ENCODE peak calls at places on chromosomes 11 and 22, in four cellular contexts. O is K562, J is GM12878, Q is HCT116. A is an unnamed sample.

GRCh38 chr11:91243630-91244029 is 981.0 kb upstream of the FAT3 start:
- DNase-seq in O (no peak), J (no peak), Q (no peak), A (no peak)

GRCh38 chr22:45413013-45413367 is 409 bp downstream of the SMC1B start:
- DNase-seq in O (no peak), J (no peak), Q (no peak), A (no peak)

GRCh38 chr11:64539711-64540420 is 51.2 kb upstream of the SLC22A12 start:
- DNase-seq in O (no peak), J (no peak), Q (no peak), A (no peak)

GRCh38 chr11:65298131-65298535 is 16.5 kb upstream of the CDC42EP2 start:
- DNase-seq in O (no peak), J (no peak), Q (no peak), A (no peak)

GRCh38 chr11:90241414-90241813 is 18.6 kb upstream of the CHORDC1 start:
- DNase-seq in O (no peak), J (no peak), Q (no peak), A (no peak)

GRCh38 chr22:20239063-20239950 is 28.8 kb downstream of the RTN4R start:
- DNase-seq in O (peak; percentile 87), J (no peak), Q (no peak), A (no peak)

GRCh38 chr22:42680648-42681047 is 31.5 kb upstream of the CYB5R3 start:
- DNase-seq in O (no peak), J (no peak), Q (peak; percentile 66), A (no peak)

GRCh38 chr11:76695133-76695532 is 24.6 kb upstream of the LRRC32 start:
- DNase-seq in O (no peak), J (no peak), Q (no peak), A (no peak)

GRCh38 chr22:29207562-29208501 is 2.1 kb downstream of the EMID1 start:
- DNase-seq in O (no peak), J (no peak), Q (no peak), A (no peak)

GRCh38 chr22:47023871-47024270 is 261.4 kb downstream of the TBC1D22A start:
- DNase-seq in O (no peak), J (no peak), Q (no peak), A (no peak)

GRCh38 chr11:92838655-92839334 is 130.7 kb upstream of the MTNR1B start:
- DNase-seq in O (no peak), J (no peak), Q (no peak), A (no peak)

GRCh38 chr11:2775083-2775625 is 75.4 kb upstream of the KCNQ1OT1 start:
- DNase-seq in O (no peak), J (peak; percentile 13), Q (no peak), A (no peak)

GRCh38 chr11:84969103-84969502 is 658.0 kb downstream of the DLG2 start:
- DNase-seq in O (no peak), J (no peak), Q (no peak), A (no peak)

GRCh38 chr22:37659066-37659896 is 758 bp downstream of the PDXP start:
- DNase-seq in O (peak; percentile 55), J (no peak), Q (no peak), A (no peak)

GRCh38 chr11:12539570-12539969 is 134.7 kb upstream of the TEAD1 start:
- DNase-seq in O (no peak), J (no peak), Q (no peak), A (no peak)

GRCh38 chr11:118155781-118156530 is 3.3 kb upstream of the SCN4B start:
- DNase-seq in O (no peak), J (no peak), Q (no peak), A (no peak)

GRCh38 chr22:39624501-39624821 is 53.9 kb downstream of the CACNA1I start:
- DNase-seq in O (no peak), J (no peak), Q (no peak), A (no peak)

GRCh38 chr11:67351275-67352005 is 1.9 kb downstream of the POLD4 start:
- DNase-seq in O (peak; percentile 73), J (no peak), Q (peak; percentile 62), A (peak; percentile 76)

GRCh38 chr11:47270331-47271271 is 668 bp downstream of the MADD start:
- DNase-seq in O (peak; percentile 67), J (no peak), Q (no peak), A (no peak)

GRCh38 chr11:82823635-82824614 is 76.3 kb downstream of the PRCP start:
- DNase-seq in O (no peak), J (no peak), Q (no peak), A (no peak)

GRCh38 chr22:26708256-26709009 is 51.0 kb downstream of the MIAT start:
- DNase-seq in O (no peak), J (peak; percentile 79), Q (no peak), A (no peak)

GRCh38 chr11:67238894-67239794 is 27.1 kb upstream of the GRK2 start:
- DNase-seq in O (no peak), J (no peak), Q (no peak), A (no peak)

GRCh38 chr22:37077802-37078448 is 26.4 kb downstream of the KCTD17 start:
- DNase-seq in O (peak; percentile 85), J (no peak), Q (peak; percentile 26), A (peak; percentile 96)

GRCh38 chr11:128448981-128449713 is 138.2 kb downstream of the ETS1 start:
- DNase-seq in O (no peak), J (no peak), Q (no peak), A (no peak)

GRCh38 chr11:19437760-19438159 is 197.0 kb upstream of the E2F8 start:
- DNase-seq in O (no peak), J (no peak), Q (no peak), A (no peak)

GRCh38 chr11:13667245-13667644 is 1.2 kb upstream of the FAR1 start:
- DNase-seq in O (no peak), J (no peak), Q (no peak), A (no peak)

GRCh38 chr11:77299528-77299993 is 1.9 kb downstream of the GDPD4 start:
- DNase-seq in O (peak; percentile 37), J (no peak), Q (peak; percentile 46), A (no peak)

GRCh38 chr22:42717197-42717967 is 3.3 kb downstream of the A4GALT start:
- DNase-seq in O (peak; percentile 53), J (no peak), Q (no peak), A (peak; percentile 36)

GRCh38 chr11:31240340-31240904 is 129.1 kb downstream of the DCDC1 start:
- DNase-seq in O (peak; percentile 27), J (no peak), Q (peak; percentile 59), A (no peak)

GRCh38 chr11:131889760-131890620 is 519.6 kb downstream of the NTM start:
- DNase-seq in O (no peak), J (no peak), Q (no peak), A (no peak)

GRCh38 chr22:38193580-38193979 is 8.2 kb upstream of the MAFF start:
- DNase-seq in O (no peak), J (no peak), Q (no peak), A (no peak)

GRCh38 chr11:88229303-88229702 is 54.1 kb upstream of the RAB38 start:
- DNase-seq in O (no peak), J (no peak), Q (no peak), A (no peak)

GRCh38 chr11:112759418-112759817 is 201.8 kb upstream of the NCAM1 start:
- DNase-seq in O (no peak), J (no peak), Q (no peak), A (no peak)

GRCh38 chr11:12800032-12800671 is 125.9 kb downstream of the TEAD1 start:
- DNase-seq in O (peak; percentile 59), J (no peak), Q (peak; percentile 74), A (no peak)

GRCh38 chr11:26905368-26905767 is 88.5 kb upstream of the FIBIN start:
- DNase-seq in O (no peak), J (no peak), Q (no peak), A (no peak)

GRCh38 chr11:96579642-96580041 is 189.8 kb downstream of the JRKL start:
- DNase-seq in O (no peak), J (no peak), Q (no peak), A (no peak)

GRCh38 chr11:11157201-11157600 is 195.8 kb downstream of the CSNK2A3 start:
- DNase-seq in O (peak; percentile 30), J (no peak), Q (peak; percentile 21), A (no peak)
- TF ChIP-seq EGR1 in O (no peak), J (no peak), Q (no peak), A (no peak)

GRCh38 chr11:1160231-1161101 is 2.7 kb downstream of the MUC5AC start:
- DNase-seq in O (no peak), J (no peak), Q (no peak), A (no peak)
- TF ChIP-seq EGR1 in O (no peak), J (no peak), Q (no peak), A (no peak)

GRCh38 chr11:4095509-4096230 is 1.1 kb downstream of the RRM1 start:
- DNase-seq in O (no peak), J (no peak), Q (no peak), A (no peak)
- TF ChIP-seq EGR1 in O (no peak), J (no peak), Q (no peak), A (no peak)

GRCh38 chr11:126433244-126433846 is 77.9 kb downstream of the ST3GAL4 start:
- DNase-seq in O (no peak), J (no peak), Q (no peak), A (no peak)

GRCh38 chr11:126432065-126432461 is 76.6 kb downstream of the ST3GAL4 start:
- DNase-seq in O (no peak), J (no peak), Q (no peak), A (no peak)

GRCh38 chr11:126430581-126431320 is 75.3 kb downstream of the ST3GAL4 start:
- DNase-seq in O (no peak), J (no peak), Q (no peak), A (no peak)

GRCh38 chr11:126432525-126432924 is 77.0 kb downstream of the ST3GAL4 start:
- DNase-seq in O (no peak), J (no peak), Q (no peak), A (no peak)

DNA sequence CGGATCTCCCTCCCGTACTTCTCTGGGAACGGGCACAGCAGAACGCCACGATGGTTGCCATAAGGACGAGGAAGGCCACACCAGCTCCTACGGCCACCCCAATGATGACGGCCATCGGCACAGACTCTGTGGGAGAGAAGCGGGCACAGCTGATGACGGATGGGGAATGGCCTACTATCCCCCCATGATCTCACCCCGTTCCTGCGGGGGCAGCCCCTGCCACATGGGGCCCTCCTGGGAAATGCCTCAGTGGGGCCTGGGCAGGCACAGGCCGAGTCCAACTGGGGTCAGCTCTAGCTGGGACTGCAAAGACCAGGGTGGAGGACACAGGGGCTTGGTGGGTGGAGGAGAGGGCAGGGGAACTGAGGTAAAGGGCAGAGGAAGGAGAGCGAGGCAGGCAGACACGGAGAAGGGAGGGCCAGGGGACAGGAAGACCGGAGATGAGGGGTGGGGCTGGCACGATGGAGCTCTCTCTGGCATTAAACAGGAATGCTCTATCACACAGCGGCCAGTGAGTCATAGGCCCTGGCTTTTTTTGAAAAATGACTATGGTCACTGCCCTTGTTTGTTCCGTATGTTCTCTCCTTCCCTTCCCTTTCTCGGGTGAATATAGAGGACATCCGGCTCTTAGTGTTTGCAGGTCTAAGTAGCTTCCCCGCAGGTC is 76.0 kb downstream of the ST3GAL4 start:
- DNase-seq in O (no peak), J (no peak), Q (no peak), A (no peak)
- TF ChIP-seq EGR1 in O (no peak), J (no peak), Q (no peak), A (no peak)

A was measured in H1.